ENCODE peak calls at places on chromosomes 6 and 20, in seven cellular contexts. M, Y, X, O, Q, A and J are unnamed samples.
A peak's percentile ranks its signal among the peaks of the same experiment; 100 is the strongest.

GRCh38 chr6:85096976-85097375 is 332.6 kb upstream of the TBX18 start:
- DNase-seq in O (no peak), A (no peak), Y (no peak), Q (no peak), M (peak; percentile 2), X (no peak), J (no peak)

GRCh38 chr20:44733341-44734069 is 12.2 kb upstream of the KCNK15 start:
- DNase-seq in Y (peak; percentile 20), Q (no peak), X (no peak), M (peak; percentile 85), O (peak; percentile 24), A (peak; percentile 13), J (peak; percentile 62)

GRCh38 chr6:152206072-152206818 is 398.8 kb downstream of the ESR1 start:
- DNase-seq in M (peak; percentile 37), A (no peak), O (no peak), Y (no peak), X (no peak), Q (no peak), J (no peak)

GRCh38 chr6:146200136-146200708 is 171.4 kb downstream of the GRM1 start:
- DNase-seq in M (no peak), O (no peak), X (no peak), Q (no peak), Y (peak; percentile 4), A (no peak), J (no peak)

GRCh38 chr20:60097285-60097684 is 139.1 kb downstream of the CDH26 start:
- DNase-seq in Q (no peak), O (no peak), Y (no peak), A (no peak), M (no peak), X (no peak), J (no peak)

GRCh38 chr6:138374230-138374629 is 3.5 kb upstream of the SMIM28 start:
- DNase-seq in X (no peak), Q (no peak), O (no peak), M (no peak), Y (no peak), A (no peak), J (no peak)

GRCh38 chr20:891121-892080 is 24.7 kb downstream of the ANGPT4 start:
- DNase-seq in M (no peak), A (no peak), Q (no peak), X (no peak), O (no peak), Y (no peak), J (no peak)

GRCh38 chr6:30790734-30791383 is 46.5 kb upstream of the IER3 start:
- DNase-seq in Y (no peak), X (no peak), M (no peak), O (no peak), A (no peak), Q (no peak), J (no peak)

GRCh38 chr6:159074120-159074684 is 29.4 kb upstream of the TAGAP start:
- DNase-seq in A (no peak), Q (peak; percentile 62), M (peak; percentile 42), O (no peak), X (no peak), Y (no peak), J (no peak)

GRCh38 chr6:6494677-6495076 is 93.8 kb upstream of the LY86 start:
- DNase-seq in Y (peak; percentile 55), X (peak; percentile 47), Q (peak; percentile 7), M (peak; percentile 1), A (no peak), O (no peak), J (no peak)

GRCh38 chr6:128204621-128205020 is 303.8 kb upstream of the THEMIS start:
- DNase-seq in X (no peak), Y (no peak), Q (no peak), A (no peak), M (peak; percentile 20), O (no peak), J (no peak)

GRCh38 chr6:46789434-46790358 is 3.5 kb upstream of the MEP1A start:
- DNase-seq in A (no peak), M (no peak), O (no peak), Q (no peak), X (no peak), Y (no peak), J (no peak)